ENCODE peak calls at places on chromosomes 16 and 17, in eight cellular contexts. One of them, this sample, is unnamed.

GRCh38 chr17:55722742-55723487 is at the start of gene TMEM100:
- DNase-seq in BJ: peak
- DNase-seq in astrocyte of the spinal cord: peak
- DNase-seq in fibroblast of pulmonary artery: peak
- DNase-seq in Peyer's patch: no peak
- DNase-seq in stomach: no peak
- DNase-seq in sigmoid colon: peak
- DNase-seq in nephron progenitor cell: no peak
- DNase-seq in this sample: no peak

GRCh38 chr17:48478224-48479013 is 48.4 kb upstream of the SKAP1 start:
- DNase-seq in BJ: no peak
- DNase-seq in astrocyte of the spinal cord: no peak
- DNase-seq in fibroblast of pulmonary artery: peak
- DNase-seq in Peyer's patch: no peak
- DNase-seq in stomach: no peak
- DNase-seq in sigmoid colon: no peak
- DNase-seq in nephron progenitor cell: no peak
- DNase-seq in this sample: no peak

GRCh38 chr17:12618557-12618956 is 47.1 kb upstream of the MYOCD start:
- DNase-seq in BJ: no peak
- DNase-seq in astrocyte of the spinal cord: peak
- DNase-seq in fibroblast of pulmonary artery: peak
- DNase-seq in Peyer's patch: no peak
- DNase-seq in stomach: no peak
- DNase-seq in sigmoid colon: no peak
- DNase-seq in nephron progenitor cell: no peak
- DNase-seq in this sample: no peak

GRCh38 chr16:23578096-23578830 is 17.9 kb downstream of the NDUFAB1 start:
- DNase-seq in BJ: no peak
- DNase-seq in astrocyte of the spinal cord: no peak
- DNase-seq in fibroblast of pulmonary artery: peak
- DNase-seq in Peyer's patch: no peak
- DNase-seq in stomach: no peak
- DNase-seq in sigmoid colon: peak
- DNase-seq in nephron progenitor cell: no peak
- DNase-seq in this sample: no peak

GRCh38 chr17:81295031-81295677 is at the start of gene SLC38A10:
- DNase-seq in BJ: no peak
- DNase-seq in astrocyte of the spinal cord: peak
- DNase-seq in fibroblast of pulmonary artery: peak
- DNase-seq in Peyer's patch: peak
- DNase-seq in stomach: peak
- DNase-seq in sigmoid colon: peak
- DNase-seq in nephron progenitor cell: peak
- DNase-seq in this sample: peak

GRCh38 chr17:2042355-2042929 is 620 bp downstream of the OVCA2 start:
- DNase-seq in BJ: no peak
- DNase-seq in astrocyte of the spinal cord: peak
- DNase-seq in fibroblast of pulmonary artery: peak
- DNase-seq in Peyer's patch: no peak
- DNase-seq in stomach: no peak
- DNase-seq in sigmoid colon: no peak
- DNase-seq in nephron progenitor cell: peak
- DNase-seq in this sample: no peak

GRCh38 chr16:50303041-50303604 is 36.8 kb downstream of the ADCY7 start:
- DNase-seq in BJ: no peak
- DNase-seq in astrocyte of the spinal cord: peak
- DNase-seq in fibroblast of pulmonary artery: no peak
- DNase-seq in Peyer's patch: peak
- DNase-seq in stomach: no peak
- DNase-seq in sigmoid colon: peak
- DNase-seq in nephron progenitor cell: no peak
- DNase-seq in this sample: no peak

GRCh38 chr16:56108724-56109123 is 82.6 kb upstream of the GNAO1 start:
- DNase-seq in BJ: no peak
- DNase-seq in astrocyte of the spinal cord: no peak
- DNase-seq in fibroblast of pulmonary artery: no peak
- DNase-seq in Peyer's patch: no peak
- DNase-seq in stomach: no peak
- DNase-seq in sigmoid colon: no peak
- DNase-seq in nephron progenitor cell: no peak
- DNase-seq in this sample: no peak

GRCh38 chr16:22726868-22727267 is 87.1 kb upstream of the HS3ST2 start:
- DNase-seq in BJ: no peak
- DNase-seq in astrocyte of the spinal cord: no peak
- DNase-seq in fibroblast of pulmonary artery: no peak
- DNase-seq in Peyer's patch: no peak
- DNase-seq in stomach: no peak
- DNase-seq in sigmoid colon: no peak
- DNase-seq in nephron progenitor cell: no peak
- DNase-seq in this sample: no peak

GRCh38 chr16:9798952-9799590 is 383.2 kb downstream of the GRIN2A start:
- DNase-seq in BJ: no peak
- DNase-seq in astrocyte of the spinal cord: no peak
- DNase-seq in fibroblast of pulmonary artery: no peak
- DNase-seq in Peyer's patch: no peak
- DNase-seq in stomach: no peak
- DNase-seq in sigmoid colon: no peak
- DNase-seq in nephron progenitor cell: no peak
- DNase-seq in this sample: no peak

GRCh38 chr17:78998311-78999055 is 11.1 kb downstream of the CANT1 start:
- DNase-seq in BJ: no peak
- DNase-seq in astrocyte of the spinal cord: no peak
- DNase-seq in fibroblast of pulmonary artery: no peak
- DNase-seq in Peyer's patch: peak
- DNase-seq in stomach: peak
- DNase-seq in sigmoid colon: peak
- DNase-seq in nephron progenitor cell: no peak
- DNase-seq in this sample: no peak

GRCh38 chr17:9402590-9403199 is 172.9 kb downstream of the STX8 start:
- DNase-seq in BJ: no peak
- DNase-seq in astrocyte of the spinal cord: no peak
- DNase-seq in fibroblast of pulmonary artery: peak
- DNase-seq in Peyer's patch: no peak
- DNase-seq in stomach: no peak
- DNase-seq in sigmoid colon: no peak
- DNase-seq in nephron progenitor cell: peak
- DNase-seq in this sample: no peak

GRCh38 chr16:1309888-1310831 is 724 bp downstream of the UBE2I start:
- DNase-seq in BJ: no peak
- DNase-seq in astrocyte of the spinal cord: peak
- DNase-seq in fibroblast of pulmonary artery: peak
- DNase-seq in Peyer's patch: peak
- DNase-seq in stomach: peak
- DNase-seq in sigmoid colon: peak
- DNase-seq in nephron progenitor cell: no peak
- DNase-seq in this sample: peak

GRCh38 chr17:48594412-48595106 is 980 bp upstream of the HOXB5 start:
- DNase-seq in BJ: no peak
- DNase-seq in astrocyte of the spinal cord: peak
- DNase-seq in fibroblast of pulmonary artery: no peak
- DNase-seq in Peyer's patch: peak
- DNase-seq in stomach: no peak
- DNase-seq in sigmoid colon: no peak
- DNase-seq in nephron progenitor cell: no peak
- DNase-seq in this sample: no peak

GRCh38 chr17:79993390-79994221 is 42.1 kb downstream of the TBC1D16 start:
- DNase-seq in BJ: no peak
- DNase-seq in astrocyte of the spinal cord: peak
- DNase-seq in fibroblast of pulmonary artery: peak
- DNase-seq in Peyer's patch: peak
- DNase-seq in stomach: peak
- DNase-seq in sigmoid colon: peak
- DNase-seq in nephron progenitor cell: peak
- DNase-seq in this sample: peak

GRCh38 chr16:17921357-17921978 is 415.1 kb downstream of the NPIPA8 start:
- DNase-seq in BJ: no peak
- DNase-seq in astrocyte of the spinal cord: no peak
- DNase-seq in fibroblast of pulmonary artery: peak
- DNase-seq in Peyer's patch: peak
- DNase-seq in stomach: no peak
- DNase-seq in sigmoid colon: no peak
- DNase-seq in nephron progenitor cell: peak
- DNase-seq in this sample: peak

GRCh38 chr17:27577124-27577761 is 53.7 kb upstream of the LGALS9 start:
- DNase-seq in BJ: peak
- DNase-seq in astrocyte of the spinal cord: peak
- DNase-seq in fibroblast of pulmonary artery: peak
- DNase-seq in Peyer's patch: no peak
- DNase-seq in stomach: no peak
- DNase-seq in sigmoid colon: no peak
- DNase-seq in nephron progenitor cell: peak
- DNase-seq in this sample: no peak

GRCh38 chr16:14071576-14072271 is 605 bp downstream of the MRTFB start:
- DNase-seq in BJ: no peak
- DNase-seq in astrocyte of the spinal cord: no peak
- DNase-seq in fibroblast of pulmonary artery: peak
- DNase-seq in Peyer's patch: no peak
- DNase-seq in stomach: no peak
- DNase-seq in sigmoid colon: no peak
- DNase-seq in nephron progenitor cell: no peak
- DNase-seq in this sample: no peak

GRCh38 chr17:57268176-57268575 is 11.9 kb downstream of the MSI2 start:
- DNase-seq in BJ: no peak
- DNase-seq in astrocyte of the spinal cord: no peak
- DNase-seq in fibroblast of pulmonary artery: no peak
- DNase-seq in Peyer's patch: no peak
- DNase-seq in stomach: no peak
- DNase-seq in sigmoid colon: no peak
- DNase-seq in nephron progenitor cell: no peak
- DNase-seq in this sample: no peak

GRCh38 chr16:85258616-85259015 is 146.3 kb upstream of the CIBAR2 start:
- DNase-seq in BJ: no peak
- DNase-seq in astrocyte of the spinal cord: no peak
- DNase-seq in fibroblast of pulmonary artery: no peak
- DNase-seq in Peyer's patch: no peak
- DNase-seq in stomach: no peak
- DNase-seq in sigmoid colon: no peak
- DNase-seq in nephron progenitor cell: peak
- DNase-seq in this sample: no peak

GRCh38 chr17:21271767-21272166 is 12.7 kb upstream of the MAP2K3 start:
- DNase-seq in BJ: no peak
- DNase-seq in astrocyte of the spinal cord: no peak
- DNase-seq in fibroblast of pulmonary artery: no peak
- DNase-seq in Peyer's patch: no peak
- DNase-seq in stomach: no peak
- DNase-seq in sigmoid colon: no peak
- DNase-seq in nephron progenitor cell: no peak
- DNase-seq in this sample: no peak

GRCh38 chr16:67562526-67562917 is at the start of gene CTCF:
- DNase-seq in BJ: no peak
- DNase-seq in astrocyte of the spinal cord: peak
- DNase-seq in fibroblast of pulmonary artery: peak
- DNase-seq in Peyer's patch: peak
- DNase-seq in stomach: peak
- DNase-seq in sigmoid colon: peak
- DNase-seq in nephron progenitor cell: peak
- DNase-seq in this sample: peak

GRCh38 chr16:14029658-14030057 is 41.5 kb upstream of the MRTFB start:
- DNase-seq in BJ: no peak
- DNase-seq in astrocyte of the spinal cord: no peak
- DNase-seq in fibroblast of pulmonary artery: no peak
- DNase-seq in Peyer's patch: no peak
- DNase-seq in stomach: no peak
- DNase-seq in sigmoid colon: no peak
- DNase-seq in nephron progenitor cell: no peak
- DNase-seq in this sample: no peak

GRCh38 chr16:50552476-50553101 is 4.4 kb downstream of the NKD1 start:
- DNase-seq in BJ: no peak
- DNase-seq in astrocyte of the spinal cord: no peak
- DNase-seq in fibroblast of pulmonary artery: no peak
- DNase-seq in Peyer's patch: no peak
- DNase-seq in stomach: no peak
- DNase-seq in sigmoid colon: no peak
- DNase-seq in nephron progenitor cell: no peak
- DNase-seq in this sample: no peak

GRCh38 chr16:10678655-10679054 is 16.1 kb downstream of the TEKT5 start:
- DNase-seq in BJ: no peak
- DNase-seq in astrocyte of the spinal cord: no peak
- DNase-seq in fibroblast of pulmonary artery: no peak
- DNase-seq in Peyer's patch: no peak
- DNase-seq in stomach: no peak
- DNase-seq in sigmoid colon: no peak
- DNase-seq in nephron progenitor cell: no peak
- DNase-seq in this sample: no peak

GRCh38 chr16:20918486-20919239 is 18.1 kb downstream of the LYRM1 start:
- DNase-seq in BJ: no peak
- DNase-seq in astrocyte of the spinal cord: peak
- DNase-seq in fibroblast of pulmonary artery: peak
- DNase-seq in Peyer's patch: no peak
- DNase-seq in stomach: no peak
- DNase-seq in sigmoid colon: peak
- DNase-seq in nephron progenitor cell: no peak
- DNase-seq in this sample: peak

GRCh38 chr16:19102187-19102872 is 11.4 kb upstream of the ITPRIPL2 start:
- DNase-seq in BJ: no peak
- DNase-seq in astrocyte of the spinal cord: no peak
- DNase-seq in fibroblast of pulmonary artery: no peak
- DNase-seq in Peyer's patch: no peak
- DNase-seq in stomach: no peak
- DNase-seq in sigmoid colon: no peak
- DNase-seq in nephron progenitor cell: no peak
- DNase-seq in this sample: no peak

GRCh38 chr16:59341368-59341767 is 607.3 kb upstream of the GOT2 start:
- DNase-seq in BJ: no peak
- DNase-seq in astrocyte of the spinal cord: no peak
- DNase-seq in fibroblast of pulmonary artery: no peak
- DNase-seq in Peyer's patch: no peak
- DNase-seq in stomach: no peak
- DNase-seq in sigmoid colon: no peak
- DNase-seq in nephron progenitor cell: no peak
- DNase-seq in this sample: no peak
- TF ChIP-seq CTCF in BJ: no peak
- TF ChIP-seq CTCF in astrocyte of the spinal cord: no peak
- TF ChIP-seq CTCF in fibroblast of pulmonary artery: no peak
- TF ChIP-seq CTCF in Peyer's patch: no peak
- TF ChIP-seq CTCF in stomach: no peak
- TF ChIP-seq CTCF in sigmoid colon: no peak
- TF ChIP-seq CTCF in nephron progenitor cell: no peak
- TF ChIP-seq CTCF in this sample: no peak

GRCh38 chr17:33964344-33964979 is 290.6 kb upstream of the CCL2 start:
- DNase-seq in BJ: no peak
- DNase-seq in astrocyte of the spinal cord: no peak
- DNase-seq in fibroblast of pulmonary artery: no peak
- DNase-seq in Peyer's patch: no peak
- DNase-seq in stomach: no peak
- DNase-seq in sigmoid colon: no peak
- DNase-seq in nephron progenitor cell: no peak
- DNase-seq in this sample: no peak
- TF ChIP-seq CTCF in BJ: no peak
- TF ChIP-seq CTCF in astrocyte of the spinal cord: no peak
- TF ChIP-seq CTCF in fibroblast of pulmonary artery: no peak
- TF ChIP-seq CTCF in Peyer's patch: peak
- TF ChIP-seq CTCF in stomach: no peak
- TF ChIP-seq CTCF in sigmoid colon: no peak
- TF ChIP-seq CTCF in nephron progenitor cell: no peak
- TF ChIP-seq CTCF in this sample: no peak

GRCh38 chr17:50270430-50271172 is 3.7 kb upstream of the TMEM92 start:
- DNase-seq in BJ: no peak
- DNase-seq in astrocyte of the spinal cord: peak
- DNase-seq in fibroblast of pulmonary artery: peak
- DNase-seq in Peyer's patch: peak
- DNase-seq in stomach: peak
- DNase-seq in sigmoid colon: peak
- DNase-seq in nephron progenitor cell: no peak
- DNase-seq in this sample: peak
- TF ChIP-seq CTCF in BJ: no peak
- TF ChIP-seq CTCF in astrocyte of the spinal cord: no peak
- TF ChIP-seq CTCF in fibroblast of pulmonary artery: no peak
- TF ChIP-seq CTCF in Peyer's patch: no peak
- TF ChIP-seq CTCF in stomach: no peak
- TF ChIP-seq CTCF in sigmoid colon: no peak
- TF ChIP-seq CTCF in nephron progenitor cell: no peak
- TF ChIP-seq CTCF in this sample: no peak

GRCh38 chr17:7626956-7627249 is 718 bp downstream of the SAT2 start:
- DNase-seq in BJ: no peak
- DNase-seq in astrocyte of the spinal cord: peak
- DNase-seq in fibroblast of pulmonary artery: no peak
- DNase-seq in Peyer's patch: no peak
- DNase-seq in stomach: no peak
- DNase-seq in sigmoid colon: no peak
- DNase-seq in nephron progenitor cell: no peak
- DNase-seq in this sample: no peak
- TF ChIP-seq CTCF in BJ: no peak
- TF ChIP-seq CTCF in astrocyte of the spinal cord: no peak
- TF ChIP-seq CTCF in fibroblast of pulmonary artery: no peak
- TF ChIP-seq CTCF in Peyer's patch: no peak
- TF ChIP-seq CTCF in stomach: no peak
- TF ChIP-seq CTCF in sigmoid colon: no peak
- TF ChIP-seq CTCF in nephron progenitor cell: no peak
- TF ChIP-seq CTCF in this sample: no peak